ENCODE peak calls at places on chromosomes 5 and 9, in nine cellular contexts. W is type B pancreatic cell, P is thyroid gland, Y is neural crest cell, A is endothelial cell of umbilical vein, E is vagina, K is Panc1, O is tibial nerve, R is fibroblast of lung. H is an unnamed sample.

GRCh38 chr9:81032030-81032572 is 657.2 kb downstream of the TLE1 start:
- DNase-seq in W (no peak), P (no peak), Y (no peak), A (no peak), E (no peak), K (no peak), O (no peak), R (peak), H (no peak)

GRCh38 chr9:134661791-134662142 is 20.2 kb downstream of the COL5A1 start:
- DNase-seq in W (no peak), P (no peak), Y (no peak), A (no peak), E (no peak), K (no peak), O (no peak), R (no peak), H (no peak)

GRCh38 chr5:142840591-142840990 is 70.4 kb downstream of the ARHGAP26 start:
- DNase-seq in W (no peak), P (no peak), Y (no peak), A (no peak), E (no peak), K (no peak), O (peak), R (no peak), H (no peak)

GRCh38 chr5:131277875-131278795 is 14.3 kb downstream of the CDC42SE2 start:
- DNase-seq in W (no peak), P (no peak), Y (no peak), A (no peak), E (no peak), K (no peak), O (no peak), R (no peak), H (no peak)

GRCh38 chr9:126682928-126683697 is 69.4 kb downstream of the LMX1B start:
- DNase-seq in W (no peak), P (peak), Y (no peak), A (no peak), E (no peak), K (no peak), O (no peak), R (peak), H (no peak)

GRCh38 chr9:33473216-33473615 is 508 bp downstream of the NOL6 start:
- DNase-seq in W (peak), P (no peak), Y (no peak), A (no peak), E (peak), K (no peak), O (no peak), R (no peak), H (no peak)

GRCh38 chr5:149260761-149261160 is 10.9 kb upstream of the AFAP1L1 start:
- DNase-seq in W (no peak), P (no peak), Y (no peak), A (no peak), E (no peak), K (no peak), O (no peak), R (peak), H (no peak)

GRCh38 chr9:5453673-5454072 is 3.3 kb downstream of the CD274 start:
- DNase-seq in W (no peak), P (no peak), Y (no peak), A (no peak), E (no peak), K (no peak), O (no peak), R (no peak), H (no peak)

GRCh38 chr9:69253057-69253456 is 72.0 kb upstream of the ENTREP1 start:
- DNase-seq in W (no peak), P (no peak), Y (no peak), A (peak), E (no peak), K (no peak), O (no peak), R (peak), H (no peak)

GRCh38 chr9:34259315-34259714 is 69.8 kb downstream of the KIF24 start:
- DNase-seq in W (no peak), P (no peak), Y (no peak), A (no peak), E (no peak), K (no peak), O (no peak), R (no peak), H (no peak)

GRCh38 chr5:140219068-140219971 is 44.3 kb downstream of the CYSTM1 start:
- DNase-seq in W (no peak), P (peak), Y (no peak), A (no peak), E (no peak), K (no peak), O (no peak), R (peak), H (no peak)

GRCh38 chr9:107213080-107213479 is 70.0 kb upstream of the RAD23B start:
- DNase-seq in W (no peak), P (no peak), Y (no peak), A (no peak), E (no peak), K (no peak), O (no peak), R (no peak), H (no peak)

GRCh38 chr9:7342229-7342628 is 457.3 kb downstream of the DMAC1 start:
- DNase-seq in W (no peak), P (no peak), Y (no peak), A (no peak), E (no peak), K (no peak), O (no peak), R (peak), H (no peak)

GRCh38 chr5:67510204-67510603 is 313.6 kb upstream of the CD180 start:
- DNase-seq in W (no peak), P (no peak), Y (no peak), A (no peak), E (no peak), K (no peak), O (no peak), R (no peak), H (no peak)

GRCh38 chr5:170636206-170636605 is 132.4 kb downstream of the KCNIP1 start:
- DNase-seq in W (no peak), P (no peak), Y (no peak), A (no peak), E (no peak), K (no peak), O (no peak), R (no peak), H (no peak)

GRCh38 chr9:134386951-134387831 is 60.9 kb downstream of the RXRA start:
- DNase-seq in W (no peak), P (peak), Y (no peak), A (no peak), E (no peak), K (no peak), O (no peak), R (peak), H (no peak)

GRCh38 chr9:19371942-19372341 is 8.1 kb downstream of the RPS6 start:
- DNase-seq in W (no peak), P (no peak), Y (no peak), A (no peak), E (no peak), K (no peak), O (no peak), R (no peak), H (no peak)

GRCh38 chr5:150148408-150148927 is 7.2 kb downstream of the PDGFRB start:
- DNase-seq in W (no peak), P (no peak), Y (no peak), A (no peak), E (no peak), K (no peak), O (no peak), R (no peak), H (no peak)

GRCh38 chr9:129161534-129161837 is 16.6 kb downstream of the IER5L start:
- DNase-seq in W (no peak), P (no peak), Y (no peak), A (no peak), E (no peak), K (no peak), O (no peak), R (no peak), H (no peak)

GRCh38 chr5:16628376-16628775 is 11.6 kb upstream of the RETREG1 start:
- DNase-seq in W (no peak), P (no peak), Y (no peak), A (no peak), E (no peak), K (no peak), O (no peak), R (no peak), H (no peak)

GRCh38 chr5:16626696-16627264 is 10.0 kb upstream of the RETREG1 start:
- DNase-seq in W (no peak), P (no peak), Y (no peak), A (no peak), E (no peak), K (no peak), O (no peak), R (no peak), H (no peak)

GRCh38 chr5:16619136-16619535 is 2.3 kb upstream of the RETREG1 start:
- DNase-seq in W (no peak), P (no peak), Y (no peak), A (no peak), E (no peak), K (no peak), O (no peak), R (no peak), H (no peak)

GRCh38 chr5:16625116-16625515 is 8.3 kb upstream of the RETREG1 start:
- DNase-seq in W (no peak), P (no peak), Y (no peak), A (no peak), E (no peak), K (no peak), O (no peak), R (no peak), H (no peak)
- TF ChIP-seq CTCF in W (no peak), P (no peak), Y (no peak), A (no peak), E (no peak), K (no peak), O (no peak), R (no peak), H (no peak)

GRCh38 chr5:59171131-59171530 is 588.3 kb downstream of the RAB3C start:
- DNase-seq in W (no peak), P (no peak), Y (no peak), A (no peak), E (no peak), K (no peak), O (no peak), R (no peak), H (no peak)

GRCh38 chr5:59177644-59178043 is 594.8 kb downstream of the RAB3C start:
- DNase-seq in W (no peak), P (no peak), Y (no peak), A (no peak), E (no peak), K (no peak), O (no peak), R (no peak), H (no peak)

GRCh38 chr5:59174248-59174844 is 591.5 kb downstream of the RAB3C start:
- DNase-seq in W (no peak), P (peak), Y (no peak), A (peak), E (no peak), K (no peak), O (peak), R (peak), H (no peak)

GRCh38 chr5:59169768-59170150 is 586.9 kb downstream of the RAB3C start:
- DNase-seq in W (no peak), P (no peak), Y (no peak), A (no peak), E (no peak), K (no peak), O (no peak), R (no peak), H (no peak)

DNA sequence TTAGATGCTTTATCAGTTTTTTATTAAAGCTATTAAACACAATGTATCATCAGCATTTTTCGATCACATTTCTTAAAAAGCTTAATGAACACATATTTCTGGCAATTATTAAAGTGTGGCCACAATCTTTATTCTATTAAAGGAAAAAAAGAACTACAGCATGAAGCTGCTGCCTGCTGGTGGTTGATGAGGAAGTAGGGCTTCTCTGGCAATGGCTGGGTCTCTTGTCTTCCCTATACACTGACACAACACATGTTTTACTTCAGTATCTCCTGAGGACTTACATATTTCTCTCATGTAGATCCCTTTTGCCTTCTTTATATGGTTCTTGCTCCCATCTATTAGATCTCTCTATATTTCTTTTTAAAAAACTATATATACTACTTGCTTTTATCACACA is 590.7 kb downstream of the RAB3C start:
- DNase-seq in W (no peak), P (no peak), Y (no peak), A (no peak), E (no peak), K (no peak), O (no peak), R (peak), H (no peak)
- TF ChIP-seq CTCF in W (no peak), P (no peak), Y (no peak), A (no peak), E (no peak), K (no peak), O (no peak), R (peak), H (no peak)

GRCh38 chr5:59569608-59570334 is 323.8 kb downstream of the PDE4D start:
- DNase-seq in W (no peak), P (no peak), Y (no peak), A (no peak), E (no peak), K (no peak), O (no peak), R (no peak), H (no peak)
- TF ChIP-seq CTCF in W (no peak), P (no peak), Y (no peak), A (no peak), E (no peak), K (no peak), O (no peak), R (no peak), H (no peak)

DNA sequence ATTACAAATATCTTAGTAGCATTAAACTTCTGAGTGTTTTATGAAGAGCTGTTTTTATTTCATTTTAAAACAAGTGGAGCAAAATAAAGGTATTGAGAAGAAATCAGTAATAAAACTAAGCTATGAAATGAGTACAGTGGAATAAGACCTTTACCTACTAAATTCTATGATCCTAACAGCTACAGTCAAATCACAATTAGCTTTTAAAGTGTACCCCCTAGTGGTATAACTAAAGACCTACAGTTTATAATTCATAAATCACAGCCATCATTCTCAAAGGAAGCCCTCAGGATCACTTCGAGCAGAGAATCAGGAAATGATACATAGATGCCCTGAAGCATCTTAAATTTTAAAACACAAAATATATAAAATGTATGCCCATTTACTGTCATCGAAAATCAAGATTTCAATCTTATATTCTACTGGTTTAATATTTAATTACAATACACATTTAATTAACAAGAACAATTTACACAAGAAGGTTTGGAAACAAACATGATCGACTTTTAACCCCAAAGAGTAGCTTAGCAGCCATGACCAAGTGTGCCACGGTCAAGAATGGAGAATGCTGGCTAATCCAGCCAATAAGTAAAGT is 12.3 kb downstream of the CCNH start:
- DNase-seq in W (no peak), P (no peak), Y (no peak), A (peak), E (no peak), K (no peak), O (no peak), R (peak), H (no peak)
- TF ChIP-seq CTCF in W (peak), P (peak), Y (peak), A (peak), E (peak), K (peak), O (peak), R (peak), H (no peak)

GRCh38 chr9:89095755-89096154 is 82.9 kb downstream of the SHC3 start:
- DNase-seq in W (no peak), P (no peak), Y (no peak), A (no peak), E (no peak), K (no peak), O (no peak), R (peak), H (no peak)

GRCh38 chr9:89097219-89097618 is 81.4 kb downstream of the SHC3 start:
- DNase-seq in W (no peak), P (no peak), Y (no peak), A (no peak), E (no peak), K (no peak), O (no peak), R (no peak), H (no peak)

GRCh38 chr9:89093201-89093600 is 85.4 kb downstream of the SHC3 start:
- DNase-seq in W (no peak), P (no peak), Y (no peak), A (no peak), E (no peak), K (no peak), O (no peak), R (no peak), H (no peak)

DNA sequence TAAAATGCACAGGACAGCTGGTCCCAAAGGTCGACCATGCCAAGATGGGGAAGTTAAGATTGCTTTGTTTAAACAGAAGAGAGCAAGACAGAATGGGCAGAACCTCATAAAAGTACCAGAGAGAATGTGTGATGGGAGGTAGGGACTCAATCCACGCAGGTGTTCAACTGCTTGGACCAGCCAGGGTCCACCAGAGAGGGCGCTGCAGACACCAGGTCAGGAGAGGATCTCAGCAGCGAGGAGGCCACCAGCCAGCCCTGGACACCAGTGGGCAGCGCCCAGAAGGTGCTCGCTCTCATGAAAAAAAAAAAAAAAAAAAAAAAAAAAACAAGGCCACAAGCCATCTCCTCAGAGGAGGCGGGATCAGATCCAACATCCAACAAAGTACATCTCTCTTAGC is 81.8 kb downstream of the SHC3 start:
- DNase-seq in W (no peak), P (no peak), Y (no peak), A (no peak), E (no peak), K (no peak), O (no peak), R (no peak), H (no peak)
- TF ChIP-seq CTCF in W (peak), P (no peak), Y (no peak), A (no peak), E (no peak), K (peak), O (no peak), R (no peak), H (no peak)

GRCh38 chr5:73311291-73312110 is 137.1 kb downstream of the FOXD1 start:
- DNase-seq in W (no peak), P (peak), Y (no peak), A (no peak), E (no peak), K (no peak), O (no peak), R (peak), H (no peak)

GRCh38 chr5:73312872-73313510 is 135.6 kb downstream of the FOXD1 start:
- DNase-seq in W (no peak), P (no peak), Y (no peak), A (no peak), E (no peak), K (no peak), O (no peak), R (no peak), H (no peak)

GRCh38 chr5:73312146-73312871 is 136.3 kb downstream of the FOXD1 start:
- DNase-seq in W (no peak), P (no peak), Y (no peak), A (no peak), E (no peak), K (no peak), O (peak), R (peak), H (no peak)

GRCh38 chr5:73317523-73317922 is 131.1 kb downstream of the FOXD1 start:
- DNase-seq in W (no peak), P (no peak), Y (no peak), A (no peak), E (no peak), K (no peak), O (no peak), R (no peak), H (no peak)

DNA sequence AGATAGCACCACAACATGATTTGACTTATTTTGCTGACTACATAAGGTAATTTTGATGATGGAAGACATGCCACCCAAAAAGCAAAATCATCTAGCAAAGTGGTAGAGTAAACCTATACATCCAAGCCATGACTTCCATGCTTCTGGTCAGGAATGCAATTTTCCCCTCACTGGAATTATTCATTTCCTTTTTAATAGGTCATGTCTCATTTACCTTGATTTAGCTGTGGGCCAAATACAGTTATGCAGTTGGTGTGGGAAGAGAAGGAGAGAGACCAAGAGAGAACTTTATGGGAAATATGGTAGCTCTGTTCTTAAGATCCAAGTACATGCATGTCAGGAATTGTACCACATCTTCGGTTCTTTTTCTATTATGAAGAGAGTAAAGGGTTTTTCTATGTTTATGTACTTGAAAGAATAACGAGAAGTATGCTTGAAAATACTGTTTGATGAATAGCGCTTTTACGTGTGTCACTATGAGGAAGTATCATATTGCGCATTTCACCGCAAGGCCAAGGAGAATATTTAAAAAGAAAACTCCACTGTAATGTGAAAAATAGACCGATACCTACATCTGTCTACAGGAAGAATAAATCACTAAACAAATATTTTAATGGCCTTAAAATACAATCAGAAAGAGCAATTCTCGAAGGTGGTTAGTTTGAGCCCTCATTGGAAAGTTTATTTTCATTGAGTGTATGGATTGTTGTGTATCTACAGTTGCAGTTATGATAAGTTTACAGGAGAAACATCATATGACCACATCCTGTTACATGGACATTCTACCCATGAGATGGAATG is 134.0 kb downstream of the FOXD1 start:
- DNase-seq in W (no peak), P (no peak), Y (no peak), A (no peak), E (no peak), K (no peak), O (no peak), R (peak), H (no peak)
- TF ChIP-seq CTCF in W (no peak), P (no peak), Y (no peak), A (no peak), E (no peak), K (no peak), O (no peak), R (no peak), H (no peak)

H was measured in omental fat pad.